ENCODE peak calls at places on chromosomes 4 and X, in eight cellular contexts. B, F, U, M, Q, V, K and J are unnamed samples.

GRCh38 chr4:162837241-162837640 is 329.4 kb downstream of the NAF1 start:
- DNase-seq in B (no peak), F (no peak), U (peak), M (no peak), Q (no peak), V (no peak), K (no peak), J (no peak)

GRCh38 chrX:19554786-19555185 is 39.5 kb upstream of the MAP3K15 start:
- DNase-seq in B (no peak), F (no peak), U (no peak), M (peak), Q (no peak), V (peak), K (peak), J (no peak)

GRCh38 chr4:48329976-48330375 is 11.4 kb upstream of the SLAIN2 start:
- DNase-seq in B (no peak), F (no peak), U (no peak), M (peak), Q (no peak), V (peak), K (peak), J (no peak)

GRCh38 chr4:109410776-109411175 is 22.8 kb upstream of the SEC24B start:
- DNase-seq in B (peak), F (no peak), U (no peak), M (no peak), Q (no peak), V (peak), K (no peak), J (no peak)

GRCh38 chr4:63085091-63085490 is 1324.2 kb downstream of the TECRL start:
- DNase-seq in B (no peak), F (no peak), U (no peak), M (no peak), Q (no peak), V (no peak), K (no peak), J (no peak)

GRCh38 chrX:10781847-10782530 is 161.6 kb upstream of the MID1 start:
- DNase-seq in B (no peak), F (no peak), U (no peak), M (no peak), Q (no peak), V (no peak), K (no peak), J (no peak)

GRCh38 chrX:39941332-39941920 is 156.3 kb downstream of the BCOR start:
- DNase-seq in B (no peak), F (no peak), U (no peak), M (no peak), Q (no peak), V (no peak), K (peak), J (no peak)

GRCh38 chr4:153488719-153489384 is 22.7 kb downstream of the TMEM131L start:
- DNase-seq in B (no peak), F (no peak), U (no peak), M (no peak), Q (peak), V (no peak), K (no peak), J (peak)

GRCh38 chrX:153738056-153738605 is 13.5 kb downstream of the ABCD1 start:
- DNase-seq in B (no peak), F (no peak), U (no peak), M (no peak), Q (no peak), V (no peak), K (no peak), J (no peak)

GRCh38 chr4:85938062-85938461 is 421.8 kb downstream of the MAPK10 start:
- DNase-seq in B (no peak), F (no peak), U (peak), M (no peak), Q (no peak), V (no peak), K (no peak), J (no peak)

GRCh38 chrX:40887476-40887875 is 152.1 kb upstream of the MED14 start:
- DNase-seq in B (no peak), F (no peak), U (no peak), M (no peak), Q (no peak), V (peak), K (no peak), J (no peak)

DNA sequence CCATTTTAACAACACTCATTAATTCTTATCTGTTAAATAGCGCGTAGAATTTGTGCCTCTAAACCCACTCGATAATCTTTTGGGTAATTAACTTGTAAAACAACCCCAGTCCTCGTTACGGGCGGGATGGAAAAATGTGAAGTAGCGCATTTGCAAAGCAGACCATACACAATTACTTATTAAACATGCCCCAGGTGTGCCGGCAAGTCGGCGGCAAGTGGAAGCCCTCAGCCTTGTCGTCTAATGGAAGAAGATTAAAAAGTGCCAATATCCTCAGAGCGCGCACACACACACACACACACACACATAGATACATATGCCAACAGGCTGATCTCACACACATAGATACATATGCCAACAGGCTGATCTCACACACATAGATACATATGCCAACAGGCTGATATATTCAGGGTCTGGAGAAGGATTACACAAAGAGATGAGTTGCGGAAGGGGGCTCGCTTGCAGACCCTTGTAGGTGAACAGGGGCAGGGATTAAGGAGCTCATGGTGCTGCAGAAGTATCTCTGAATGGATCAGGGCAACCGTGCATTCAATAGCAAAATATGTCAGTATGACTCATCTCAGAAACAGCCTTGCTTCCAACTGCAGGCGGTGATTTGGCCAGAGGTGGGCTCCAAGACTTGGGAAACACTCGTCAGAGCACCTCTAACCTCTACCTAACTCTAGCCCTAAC is 103.0 kb downstream of the DHRSX start:
- DNase-seq in B (peak), F (no peak), U (no peak), M (peak), Q (no peak), V (peak), K (no peak), J (no peak)
- TF ChIP-seq CTCF in B (no peak), F (no peak), U (no peak), M (no peak), Q (no peak), V (no peak), K (no peak), J (no peak)

DNA sequence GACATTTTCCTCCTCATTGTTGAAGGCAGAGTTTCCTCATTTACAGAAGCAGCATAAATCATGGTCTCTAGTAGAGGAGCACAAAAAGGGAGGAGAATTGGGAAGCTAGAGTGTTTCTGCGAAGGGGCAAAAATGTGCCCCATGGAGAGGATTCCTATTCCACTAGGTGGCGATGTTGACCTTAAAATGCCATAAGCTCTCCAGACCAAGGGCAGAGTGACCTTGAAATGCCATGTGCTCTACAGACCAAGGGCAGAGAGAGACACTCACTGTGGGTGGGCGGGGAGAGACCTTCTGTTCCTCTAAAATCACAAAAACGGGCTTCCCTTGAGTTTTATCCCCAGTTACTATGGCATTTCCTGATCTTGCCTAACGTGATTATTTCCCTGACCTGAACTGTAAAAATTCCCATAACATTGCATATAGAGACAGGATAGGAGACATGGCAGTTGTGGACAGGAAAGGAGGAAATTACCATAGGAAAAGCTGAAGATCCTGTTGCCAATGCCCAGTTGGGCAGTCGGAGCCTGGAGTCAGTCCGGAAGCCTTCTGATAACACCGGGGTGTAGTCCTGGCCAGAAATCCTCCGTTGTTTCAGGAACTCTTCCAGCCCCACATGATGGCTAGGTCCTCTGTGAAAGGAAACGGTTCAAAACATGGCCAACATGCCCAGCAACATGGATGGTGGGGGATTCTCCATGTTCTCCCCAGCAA is 567.7 kb downstream of the MAGEB5 start:
- DNase-seq in B (peak), F (no peak), U (peak), M (peak), Q (no peak), V (peak), K (peak), J (no peak)
- TF ChIP-seq CTCF in B (peak), F (peak), U (no peak), M (peak), Q (peak), V (peak), K (peak), J (peak)

GRCh38 chr4:101347557-101348366 is 436 bp upstream of the PPP3CA start:
- DNase-seq in B (peak), F (peak), U (peak), M (peak), Q (peak), V (peak), K (peak), J (peak)
- TF ChIP-seq CTCF in B (no peak), F (no peak), U (no peak), M (no peak), Q (no peak), V (peak), K (peak), J (peak)

DNA sequence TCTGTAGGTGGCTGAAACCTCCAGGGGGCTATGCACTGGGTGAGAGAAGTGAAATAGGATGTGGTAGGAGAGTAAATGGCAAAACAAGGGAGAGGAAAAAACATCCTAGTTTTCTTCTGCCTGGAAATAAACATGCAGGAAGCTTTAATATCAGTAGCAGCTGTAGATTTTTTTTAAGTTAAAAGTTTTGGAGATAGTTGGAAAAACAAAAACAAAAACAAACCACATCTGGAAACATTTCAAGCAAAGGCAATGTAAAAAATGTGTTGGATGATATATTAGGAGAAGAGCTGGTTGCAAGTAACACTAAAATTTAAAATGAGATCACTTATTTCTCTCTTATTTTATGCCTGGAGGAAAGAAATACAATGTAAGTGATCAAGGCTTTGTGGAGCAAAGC is 388.0 kb downstream of the SPRY1 start:
- DNase-seq in B (no peak), F (no peak), U (no peak), M (peak), Q (no peak), V (no peak), K (no peak), J (no peak)
- TF ChIP-seq CTCF in B (no peak), F (no peak), U (no peak), M (no peak), Q (no peak), V (no peak), K (no peak), J (no peak)

DNA sequence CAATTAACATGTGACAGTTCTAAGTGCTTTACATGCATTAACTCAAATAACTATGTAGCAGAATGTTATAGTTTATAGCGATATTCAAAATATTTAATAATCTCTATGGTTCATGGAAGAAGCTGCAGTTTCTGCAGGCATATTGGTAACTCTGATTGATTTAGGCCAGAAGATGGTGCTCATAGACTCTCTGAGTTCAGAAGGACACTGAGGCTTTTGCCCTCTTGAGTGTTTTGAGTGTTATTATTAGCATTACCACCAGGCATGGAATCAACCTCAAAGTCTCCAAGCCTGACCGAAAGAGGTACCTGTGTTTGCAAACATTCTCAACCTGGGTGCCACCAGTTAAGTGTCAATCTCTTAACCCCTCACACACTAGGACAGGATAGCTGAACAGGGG is 792.3 kb upstream of the PCDH7 start:
- DNase-seq in B (peak), F (no peak), U (no peak), M (peak), Q (no peak), V (no peak), K (no peak), J (no peak)
- TF ChIP-seq CTCF in B (peak), F (no peak), U (no peak), M (no peak), Q (no peak), V (no peak), K (no peak), J (no peak)